ENCODE peak calls at places on chromosomes 5 and 9, in four cellular contexts. One of them, this sample, is unnamed.

GRCh38 chr9:124282442-124283231 is 24.9 kb downstream of the NEK6 start:
- DNase-seq in head of caudate nucleus: no peak
- DNase-seq in HepG2: peak
- DNase-seq in dorsolateral prefrontal cortex: no peak
- DNase-seq in this sample: peak

GRCh38 chr9:88536951-88537742 is 2.2 kb downstream of the NXNL2 start:
- DNase-seq in head of caudate nucleus: no peak
- DNase-seq in HepG2: no peak
- DNase-seq in dorsolateral prefrontal cortex: no peak
- DNase-seq in this sample: no peak

GRCh38 chr5:56443826-56444225 is 210.7 kb upstream of the ANKRD55 start:
- DNase-seq in head of caudate nucleus: no peak
- DNase-seq in HepG2: no peak
- DNase-seq in dorsolateral prefrontal cortex: no peak
- DNase-seq in this sample: no peak

GRCh38 chr9:125513634-125514413 is 193.2 kb downstream of the MAPKAP1 start:
- DNase-seq in head of caudate nucleus: peak
- DNase-seq in HepG2: peak
- DNase-seq in dorsolateral prefrontal cortex: no peak
- DNase-seq in this sample: no peak

GRCh38 chr5:41048986-41049385 is 22.2 kb downstream of the MROH2B start:
- DNase-seq in head of caudate nucleus: no peak
- DNase-seq in HepG2: no peak
- DNase-seq in dorsolateral prefrontal cortex: no peak
- DNase-seq in this sample: no peak

GRCh38 chr9:89390068-89390555 is 71.8 kb downstream of the SECISBP2 start:
- DNase-seq in head of caudate nucleus: no peak
- DNase-seq in HepG2: no peak
- DNase-seq in dorsolateral prefrontal cortex: no peak
- DNase-seq in this sample: no peak

GRCh38 chr9:114799441-114799840 is 6.4 kb downstream of the TNFSF15 start:
- DNase-seq in head of caudate nucleus: no peak
- DNase-seq in HepG2: peak
- DNase-seq in dorsolateral prefrontal cortex: no peak
- DNase-seq in this sample: no peak

GRCh38 chr5:157877821-157878220 is 18.9 kb upstream of the CLINT1 start:
- DNase-seq in head of caudate nucleus: no peak
- DNase-seq in HepG2: no peak
- DNase-seq in dorsolateral prefrontal cortex: no peak
- DNase-seq in this sample: no peak

GRCh38 chr5:1563617-1564181 is 39.9 kb upstream of the LPCAT1 start:
- DNase-seq in head of caudate nucleus: no peak
- DNase-seq in HepG2: no peak
- DNase-seq in dorsolateral prefrontal cortex: no peak
- DNase-seq in this sample: no peak

GRCh38 chr5:148998174-148998797 is 64.6 kb downstream of the SH3TC2 start:
- DNase-seq in head of caudate nucleus: no peak
- DNase-seq in HepG2: peak
- DNase-seq in dorsolateral prefrontal cortex: no peak
- DNase-seq in this sample: no peak

GRCh38 chr9:74415995-74416394 is 81.1 kb upstream of the RORB start:
- DNase-seq in head of caudate nucleus: no peak
- DNase-seq in HepG2: no peak
- DNase-seq in dorsolateral prefrontal cortex: no peak
- DNase-seq in this sample: no peak

GRCh38 chr9:91151014-91151740 is 210.5 kb downstream of the AUH start:
- DNase-seq in head of caudate nucleus: no peak
- DNase-seq in HepG2: no peak
- DNase-seq in dorsolateral prefrontal cortex: no peak
- DNase-seq in this sample: no peak

GRCh38 chr9:138112791-138113600 is 235.4 kb downstream of the CACNA1B start:
- DNase-seq in head of caudate nucleus: peak
- DNase-seq in HepG2: no peak
- DNase-seq in dorsolateral prefrontal cortex: no peak
- DNase-seq in this sample: no peak

GRCh38 chr9:2281031-2281802 is 266.1 kb downstream of the SMARCA2 start:
- DNase-seq in head of caudate nucleus: no peak
- DNase-seq in HepG2: no peak
- DNase-seq in dorsolateral prefrontal cortex: no peak
- DNase-seq in this sample: no peak

GRCh38 chr9:8809747-8810146 is 1010.2 kb upstream of the DMAC1 start:
- DNase-seq in head of caudate nucleus: no peak
- DNase-seq in HepG2: no peak
- DNase-seq in dorsolateral prefrontal cortex: no peak
- DNase-seq in this sample: no peak

GRCh38 chr5:74648835-74649286 is 8.3 kb upstream of the ENC1 start:
- DNase-seq in head of caudate nucleus: no peak
- DNase-seq in HepG2: peak
- DNase-seq in dorsolateral prefrontal cortex: no peak
- DNase-seq in this sample: no peak

GRCh38 chr5:36664762-36665161 is 58.4 kb downstream of the SLC1A3 start:
- DNase-seq in head of caudate nucleus: no peak
- DNase-seq in HepG2: no peak
- DNase-seq in dorsolateral prefrontal cortex: no peak
- DNase-seq in this sample: no peak

GRCh38 chr5:74631088-74631960 is 9.2 kb downstream of the ENC1 start:
- DNase-seq in head of caudate nucleus: no peak
- DNase-seq in HepG2: no peak
- DNase-seq in dorsolateral prefrontal cortex: no peak
- DNase-seq in this sample: no peak

GRCh38 chr5:167271061-167271460 is 1020.4 kb upstream of the WWC1 start:
- DNase-seq in head of caudate nucleus: no peak
- DNase-seq in HepG2: no peak
- DNase-seq in dorsolateral prefrontal cortex: no peak
- DNase-seq in this sample: no peak

GRCh38 chr9:127214421-127215265 is 49.9 kb upstream of the GARNL3 start:
- DNase-seq in head of caudate nucleus: peak
- DNase-seq in HepG2: peak
- DNase-seq in dorsolateral prefrontal cortex: peak
- DNase-seq in this sample: no peak

GRCh38 chr5:40124367-40124766 is 555.3 kb upstream of the PTGER4 start:
- DNase-seq in head of caudate nucleus: no peak
- DNase-seq in HepG2: no peak
- DNase-seq in dorsolateral prefrontal cortex: no peak
- DNase-seq in this sample: no peak

GRCh38 chr9:121699271-121700164 is 48.1 kb downstream of the DAB2IP start:
- DNase-seq in head of caudate nucleus: no peak
- DNase-seq in HepG2: no peak
- DNase-seq in dorsolateral prefrontal cortex: no peak
- DNase-seq in this sample: no peak

GRCh38 chr5:33409435-33410146 is 31.2 kb upstream of the TARS1 start:
- DNase-seq in head of caudate nucleus: no peak
- DNase-seq in HepG2: peak
- DNase-seq in dorsolateral prefrontal cortex: no peak
- DNase-seq in this sample: no peak

GRCh38 chr5:56711191-56711590 is 104.2 kb upstream of the MAP3K1 start:
- DNase-seq in head of caudate nucleus: no peak
- DNase-seq in HepG2: no peak
- DNase-seq in dorsolateral prefrontal cortex: no peak
- DNase-seq in this sample: no peak

GRCh38 chr5:102910240-102911226 is 155.4 kb downstream of the PAM start:
- DNase-seq in head of caudate nucleus: no peak
- DNase-seq in HepG2: no peak
- DNase-seq in dorsolateral prefrontal cortex: no peak
- DNase-seq in this sample: no peak

GRCh38 chr5:172776235-172776594 is 5.2 kb upstream of the DUSP1 start:
- DNase-seq in head of caudate nucleus: no peak
- DNase-seq in HepG2: peak
- DNase-seq in dorsolateral prefrontal cortex: no peak
- DNase-seq in this sample: no peak

GRCh38 chr5:23352437-23352836 is 155.0 kb upstream of the PRDM9 start:
- DNase-seq in head of caudate nucleus: no peak
- DNase-seq in HepG2: peak
- DNase-seq in dorsolateral prefrontal cortex: no peak
- DNase-seq in this sample: no peak

This sample was measured in right atrium auricular region.